ENCODE peak calls at places on chromosomes 6 and 20, in eight cellular contexts. X is IMR-90; C is CD8-positive, alpha-beta T cell; J is uterus; R is endodermal cell; G is upper lobe of right lung; B is HCT116; T is RWPE2. O is an unnamed sample. For H3K4me1, the result is how much of the 10 kb centered on the place peaks cover.

GRCh38 chr20:60262967-60263603 is 304.9 kb downstream of the CDH26 start:
- DNase-seq in T (no peak), B (no peak), C (peak), R (peak), G (no peak), J (no peak), X (no peak), O (no peak)

GRCh38 chr6:156980515-156980914 is 203.3 kb downstream of the ARID1B start:
- DNase-seq in C (no peak), X (no peak), R (no peak), J (no peak), G (no peak), T (no peak), B (no peak), O (no peak)

GRCh38 chr20:32040142-32040953 is 11.7 kb upstream of the HCK start:
- DNase-seq in X (no peak), G (peak), R (no peak), C (no peak), J (no peak), B (no peak), T (peak), O (no peak)

GRCh38 chr6:149160943-149161342 is 156.6 kb upstream of the TAB2 start:
- DNase-seq in R (no peak), C (no peak), J (no peak), T (no peak), X (no peak), G (no peak), B (no peak), O (no peak)

GRCh38 chr6:157187182-157188093 is 135.9 kb downstream of the TMEM242 start:
- DNase-seq in G (no peak), B (no peak), C (no peak), J (no peak), X (no peak), T (no peak), R (no peak), O (no peak)

GRCh38 chr6:5435449-5435848 is 174.1 kb downstream of the FARS2 start:
- DNase-seq in J (no peak), R (no peak), X (peak), G (no peak), B (no peak), C (no peak), T (no peak), O (peak)

GRCh38 chr20:19888269-19888669 is 128.9 kb upstream of the NAA20 start:
- DNase-seq in R (no peak), B (no peak), C (no peak), G (no peak), T (no peak), X (no peak), J (no peak), O (no peak)

GRCh38 chr6:86477510-86478166 is 459.7 kb upstream of the HTR1E start:
- DNase-seq in B (no peak), R (peak), C (no peak), T (no peak), J (no peak), G (no peak), X (no peak), O (no peak)

GRCh38 chr20:34541917-34542316 is 16.6 kb upstream of the MAP1LC3A start:
- DNase-seq in C (no peak), R (no peak), X (no peak), B (no peak), J (no peak), G (no peak), T (no peak), O (no peak)

GRCh38 chr20:41047975-41048305 is 19.3 kb downstream of the TOP1 start:
- DNase-seq in T (no peak), X (no peak), C (no peak), J (no peak), B (no peak), R (no peak), G (no peak), O (no peak)

GRCh38 chr6:147506704-147507114 is 1.8 kb upstream of the SAMD5 start:
- DNase-seq in X (peak), B (no peak), J (peak), C (no peak), T (no peak), G (peak), R (peak), O (peak)

GRCh38 chr20:10985536-10985935 is 311.7 kb upstream of the JAG1 start:
- DNase-seq in J (no peak), X (peak), T (no peak), G (no peak), R (no peak), B (no peak), C (no peak), O (no peak)

GRCh38 chr6:122530440-122531046 is 58.9 kb upstream of the SERINC1 start:
- DNase-seq in C (peak), J (no peak), X (peak), B (peak), T (no peak), R (peak), G (no peak), O (no peak)

GRCh38 chr6:111658445-111659154 is 52.9 kb upstream of the TRAF3IP2 start:
- DNase-seq in G (no peak), R (no peak), T (no peak), B (no peak), J (peak), C (no peak), X (peak), O (no peak)

GRCh38 chr20:7490288-7490687 is 450.0 kb downstream of the HAO1 start:
- DNase-seq in B (no peak), X (no peak), J (no peak), C (no peak), T (no peak), R (no peak), G (no peak), O (no peak)

GRCh38 chr6:4256969-4257368 is 121.6 kb upstream of the ECI2 start:
- DNase-seq in B (no peak), C (no peak), R (no peak), X (peak), T (no peak), G (no peak), J (no peak), O (no peak)

GRCh38 chr6:50846109-50846859 is 27.6 kb downstream of the TFAP2B start:
- DNase-seq in R (peak), X (no peak), T (no peak), C (no peak), B (no peak), G (no peak), J (no peak), O (no peak)

GRCh38 chr6:154370545-154370944 is 13.9 kb upstream of the IPCEF1 start:
- DNase-seq in X (peak), B (peak), J (no peak), R (peak), T (no peak), G (no peak), C (no peak), O (no peak)

GRCh38 chr6:149065658-149066556 is 251.6 kb upstream of the TAB2 start:
- DNase-seq in J (no peak), B (no peak), T (no peak), C (peak), R (no peak), G (no peak), X (no peak), O (no peak)

GRCh38 chr6:140360651-140361050 is 986.2 kb upstream of the CITED2 start:
- DNase-seq in T (no peak), B (no peak), J (no peak), R (no peak), G (no peak), C (no peak), X (peak), O (no peak)

GRCh38 chr20:32018269-32019155 is 8.3 kb downstream of the CCM2L start:
- DNase-seq in X (no peak), C (peak), G (peak), T (peak), J (peak), B (peak), R (peak), O (no peak)

GRCh38 chr6:125867483-125867935 is 76.7 kb downstream of the NCOA7 start:
- DNase-seq in B (peak), T (peak), J (no peak), X (peak), R (peak), C (no peak), G (peak), O (no peak)

GRCh38 chr20:43565758-43566104 is 6.9 kb downstream of the SGK2 start:
- DNase-seq in X (no peak), B (no peak), C (no peak), R (no peak), J (no peak), T (no peak), G (no peak), O (no peak)

GRCh38 chr6:119020597-119021561 is 57.6 kb downstream of the FAM184A start:
- DNase-seq in T (no peak), J (no peak), X (no peak), R (no peak), G (no peak), B (no peak), C (no peak), O (no peak)

GRCh38 chr20:4563031-4563430 is 158.7 kb upstream of the PRND start:
- DNase-seq in R (no peak), C (no peak), T (no peak), B (no peak), G (no peak), J (no peak), X (no peak), O (no peak)

GRCh38 chr6:131387706-131388455 is 185.1 kb upstream of the ARG1 start:
- DNase-seq in J (no peak), T (no peak), R (no peak), B (no peak), X (no peak), C (no peak), G (no peak), O (no peak)

GRCh38 chr20:39706089-39706721 is 744.1 kb downstream of the DHX35 start:
- DNase-seq in B (no peak), T (no peak), X (no peak), R (no peak), C (no peak), J (peak), G (no peak), O (no peak)

GRCh38 chr6:2434116-2434515 is 188.7 kb upstream of the GMDS start:
- DNase-seq in T (peak), G (no peak), X (no peak), B (peak), R (no peak), J (no peak), C (no peak), O (no peak)

DNA sequence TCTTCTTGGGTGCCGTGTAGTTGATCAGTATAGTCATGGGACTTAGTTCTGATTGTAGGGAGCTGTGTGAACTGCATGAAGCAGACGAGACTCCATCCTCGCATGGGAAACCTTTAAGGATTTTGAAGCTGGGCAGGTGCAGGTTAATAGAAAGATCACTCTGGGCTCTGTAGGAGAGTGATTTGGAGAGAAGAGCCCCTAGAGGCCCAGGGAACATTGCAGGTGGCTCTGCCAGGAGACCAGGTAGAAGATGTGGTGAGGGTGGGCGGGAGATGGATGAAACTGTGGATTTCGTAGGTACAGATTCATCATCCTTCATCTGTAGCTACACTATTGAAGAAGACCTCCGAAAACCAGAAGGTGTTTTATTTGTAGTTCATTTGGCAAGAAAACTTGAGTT is 53.3 kb downstream of the UTRN start:
- DNase-seq in R (no peak), B (no peak), C (no peak), X (no peak), J (no peak), G (no peak), T (no peak), O (no peak)
- H3K4me1 ChIP-seq in R (under half), B (under half), C (half or more), X (under half), J (under half), G (half or more), T (under half), O (under half)

GRCh38 chr20:50371878-50372769 is 138.1 kb upstream of the PTPN1 start:
- DNase-seq in X (peak), R (no peak), G (no peak), B (no peak), T (no peak), C (no peak), J (no peak), O (no peak)
- H3K4me1 ChIP-seq in X (under half), R (under half), G (under half), B (under half), T (under half), C (under half), J (under half), O (under half)

GRCh38 chr6:129686941-129687627 is 22.9 kb downstream of the ARHGAP18 start:
- DNase-seq in C (peak), J (no peak), T (no peak), G (no peak), R (no peak), B (no peak), X (peak), O (no peak)
- H3K4me1 ChIP-seq in C (under half), J (under half), T (half or more), G (under half), R (under half), B (half or more), X (under half), O (under half)

DNA sequence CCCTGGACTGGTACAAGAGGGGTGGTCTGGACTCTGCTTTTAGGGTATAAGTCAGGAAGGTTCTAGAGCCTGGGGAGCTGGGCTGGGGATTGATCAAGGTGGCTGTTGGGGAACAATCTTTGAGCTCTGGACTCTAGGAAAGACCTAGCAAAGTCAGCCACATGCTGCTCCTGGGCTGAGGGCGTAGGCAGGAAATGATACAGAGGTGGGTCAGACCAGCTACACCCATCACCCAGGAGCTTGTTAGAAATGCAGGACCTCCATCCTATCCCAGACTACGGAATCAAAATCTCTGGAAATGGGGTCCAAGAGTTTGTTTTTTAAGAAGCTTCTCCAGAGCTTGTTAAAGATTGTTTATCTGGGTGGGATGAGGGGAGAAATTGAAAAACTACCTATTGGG is 9.4 kb downstream of the ADTRP start:
- DNase-seq in R (no peak), B (no peak), J (no peak), X (peak), C (no peak), T (no peak), G (no peak), O (no peak)
- H3K4me1 ChIP-seq in R (under half), B (under half), J (under half), X (under half), C (under half), T (half or more), G (under half), O (under half)